ENCODE peak calls at places on chromosomes 1 and 21, in nine cellular contexts. W is foreskin fibroblast, B is mammary epithelial cell, Y is neural crest cell, A is bronchial epithelial cell, S is tibial artery, C is endothelial cell, Q is AG09309, O is kidney epithelial cell. Z is an unnamed sample.

GRCh38 chr21:30831194-30831765 is 1.7 kb upstream of the KRTAP7-1 start:
- DNase-seq in W (no peak), B (peak), Y (peak), A (peak), S (no peak), C (peak), Q (no peak), O (no peak), Z (no peak)

GRCh38 chr1:199079994-199080393 is 441.2 kb downstream of the PTPRC start:
- DNase-seq in W (no peak), B (no peak), Y (no peak), A (no peak), S (no peak), C (no peak), Q (no peak), O (no peak), Z (no peak)

GRCh38 chr1:40312238-40313205 is 4.6 kb downstream of the COL9A2 start:
- DNase-seq in W (no peak), B (no peak), Y (no peak), A (peak), S (no peak), C (no peak), Q (no peak), O (no peak), Z (no peak)

GRCh38 chr1:70916028-70916427 is 131.6 kb downstream of the PTGER3 start:
- DNase-seq in W (no peak), B (no peak), Y (no peak), A (no peak), S (no peak), C (no peak), Q (no peak), O (no peak), Z (no peak)

GRCh38 chr1:32111789-32112188 is 3.9 kb downstream of the KPNA6 start:
- DNase-seq in W (no peak), B (no peak), Y (no peak), A (no peak), S (no peak), C (no peak), Q (no peak), O (no peak), Z (no peak)

GRCh38 chr21:32338209-32338921 is 39.7 kb downstream of the MRAP start:
- DNase-seq in W (no peak), B (no peak), Y (no peak), A (no peak), S (no peak), C (no peak), Q (no peak), O (no peak), Z (no peak)

GRCh38 chr1:5836776-5837440 is 155.3 kb downstream of the NPHP4 start:
- DNase-seq in W (no peak), B (no peak), Y (no peak), A (no peak), S (no peak), C (no peak), Q (no peak), O (no peak), Z (no peak)

GRCh38 chr1:188669715-188670114 is 1807.9 kb downstream of the BRINP3 start:
- DNase-seq in W (peak), B (peak), Y (no peak), A (peak), S (no peak), C (no peak), Q (no peak), O (no peak), Z (no peak)

GRCh38 chr1:19209439-19209989 is 552 bp downstream of the UBR4 start:
- DNase-seq in W (peak), B (peak), Y (no peak), A (peak), S (peak), C (no peak), Q (no peak), O (no peak), Z (no peak)

DNA sequence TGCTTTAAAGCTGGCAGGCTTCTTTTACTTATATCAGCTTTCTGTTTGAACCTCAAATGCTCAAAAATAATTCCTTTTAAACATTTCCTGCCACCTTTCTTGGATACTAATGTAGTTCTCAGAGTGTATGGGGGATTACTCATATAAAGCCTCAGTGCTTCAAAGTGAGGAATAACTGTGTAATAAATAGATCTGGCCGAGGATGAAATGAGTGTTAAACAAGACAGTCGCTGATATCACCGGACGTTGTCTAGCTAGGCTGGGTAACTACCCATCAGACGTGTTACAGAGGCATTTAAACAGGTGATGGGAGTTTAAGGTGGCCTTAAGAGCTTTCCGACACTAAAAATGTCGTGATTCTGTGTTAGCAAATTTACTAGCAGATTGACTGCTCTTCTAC is 53.1 kb downstream of the VANGL2 start:
- DNase-seq in W (no peak), B (no peak), Y (no peak), A (no peak), S (no peak), C (no peak), Q (no peak), O (no peak), Z (no peak)
- TF ChIP-seq CTCF in W (no peak), B (no peak), Y (no peak), A (no peak), S (no peak), C (no peak), Q (no peak), O (no peak), Z (no peak)

GRCh38 chr21:41774467-41775151 is 7.8 kb upstream of the RIPK4 start:
- DNase-seq in W (no peak), B (no peak), Y (no peak), A (no peak), S (no peak), C (no peak), Q (no peak), O (no peak), Z (no peak)

GRCh38 chr21:41771625-41771945 is 4.7 kb upstream of the RIPK4 start:
- DNase-seq in W (no peak), B (no peak), Y (no peak), A (no peak), S (no peak), C (no peak), Q (no peak), O (no peak), Z (no peak)

GRCh38 chr21:41769933-41770332 is 3.1 kb upstream of the RIPK4 start:
- DNase-seq in W (no peak), B (no peak), Y (no peak), A (no peak), S (no peak), C (no peak), Q (no peak), O (no peak), Z (no peak)

GRCh38 chr21:41770901-41771624 is 4.2 kb upstream of the RIPK4 start:
- DNase-seq in W (no peak), B (no peak), Y (no peak), A (no peak), S (no peak), C (no peak), Q (no peak), O (no peak), Z (no peak)

DNA sequence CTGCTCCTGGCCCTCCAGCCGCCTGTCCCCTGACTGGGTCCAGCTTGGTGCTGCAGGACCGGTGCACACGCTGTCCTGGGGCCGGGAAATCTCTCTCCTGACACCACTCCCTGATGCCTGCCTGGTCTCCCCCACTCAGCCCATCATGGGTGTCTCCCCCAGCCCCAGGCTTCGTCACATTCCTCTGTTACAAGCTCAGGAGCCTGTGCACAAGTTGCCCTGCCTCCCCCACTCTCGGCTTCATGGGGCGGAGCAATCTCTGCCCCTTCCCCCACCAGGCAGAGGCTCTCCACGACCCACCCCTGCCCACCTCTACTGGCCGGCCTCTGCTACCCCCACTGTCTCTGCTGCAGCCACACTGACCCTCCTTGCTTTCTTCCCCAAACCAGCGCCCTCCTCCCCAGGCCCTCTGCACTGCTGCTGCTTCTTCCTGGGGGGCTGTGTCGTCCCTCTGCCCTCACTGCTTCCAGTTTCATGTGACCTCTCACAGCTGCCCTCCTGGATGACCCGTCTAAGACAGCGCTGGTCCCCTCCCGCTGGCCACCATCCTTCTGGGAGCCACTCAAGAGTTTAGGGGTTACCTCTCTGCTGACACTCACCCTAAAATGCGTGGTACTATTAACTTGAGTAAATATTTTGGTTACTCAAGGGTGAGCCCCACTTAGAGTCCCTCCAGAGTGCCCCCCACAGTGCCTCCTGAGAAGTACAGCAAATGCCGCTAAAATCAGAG is 5.7 kb upstream of the RIPK4 start:
- DNase-seq in W (no peak), B (no peak), Y (no peak), A (no peak), S (no peak), C (no peak), Q (no peak), O (no peak), Z (no peak)
- TF ChIP-seq CTCF in W (no peak), B (no peak), Y (no peak), A (no peak), S (no peak), C (no peak), Q (no peak), O (no peak), Z (no peak)

DNA sequence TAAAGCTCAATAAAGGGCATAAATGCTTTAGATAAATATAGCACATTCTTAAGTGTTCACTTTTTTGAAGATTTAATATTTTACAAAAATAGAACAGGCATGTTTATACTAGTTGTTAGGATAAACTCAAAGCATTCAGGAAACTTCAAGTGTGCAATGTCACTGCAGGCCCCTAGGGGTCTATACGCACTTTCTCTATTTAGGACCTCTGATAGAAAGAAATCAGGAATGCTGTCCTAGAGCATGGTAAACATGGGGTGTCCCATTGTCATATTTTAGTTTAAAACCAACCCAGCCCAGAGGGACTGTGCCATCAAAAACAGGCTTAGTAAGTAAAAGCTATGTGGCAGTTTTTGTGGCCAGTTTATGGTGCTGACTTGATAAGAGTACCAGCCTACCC is 102.2 kb downstream of the BARHL2 start:
- DNase-seq in W (no peak), B (no peak), Y (no peak), A (no peak), S (no peak), C (no peak), Q (no peak), O (no peak), Z (no peak)
- TF ChIP-seq CTCF in W (no peak), B (peak), Y (peak), A (peak), S (peak), C (peak), Q (peak), O (peak), Z (peak)

GRCh38 chr21:41584603-41585176 is 76.7 kb upstream of the TMPRSS2 start:
- DNase-seq in W (no peak), B (no peak), Y (no peak), A (no peak), S (no peak), C (no peak), Q (no peak), O (no peak), Z (no peak)

GRCh38 chr21:41593051-41593783 is 85.3 kb upstream of the TMPRSS2 start:
- DNase-seq in W (no peak), B (no peak), Y (no peak), A (no peak), S (no peak), C (no peak), Q (no peak), O (no peak), Z (no peak)

GRCh38 chr21:41589620-41590175 is 81.7 kb upstream of the TMPRSS2 start:
- DNase-seq in W (no peak), B (no peak), Y (no peak), A (no peak), S (no peak), C (no peak), Q (no peak), O (no peak), Z (no peak)

GRCh38 chr21:41585199-41585994 is 77.4 kb upstream of the TMPRSS2 start:
- DNase-seq in W (no peak), B (no peak), Y (no peak), A (no peak), S (no peak), C (no peak), Q (no peak), O (no peak), Z (no peak)

GRCh38 chr21:41589131-41589530 is 81.2 kb upstream of the TMPRSS2 start:
- DNase-seq in W (no peak), B (no peak), Y (no peak), A (no peak), S (no peak), C (no peak), Q (no peak), O (no peak), Z (no peak)
- TF ChIP-seq CTCF in W (no peak), B (no peak), Y (no peak), A (no peak), S (no peak), C (no peak), Q (no peak), O (no peak), Z (no peak)

GRCh38 chr21:17726047-17726446 is 93.1 kb downstream of the C21orf91 start:
- DNase-seq in W (no peak), B (no peak), Y (no peak), A (peak), S (no peak), C (no peak), Q (no peak), O (no peak), Z (no peak)
- TF ChIP-seq CTCF in W (peak), B (peak), Y (peak), A (peak), S (no peak), C (no peak), Q (peak), O (peak), Z (peak)

GRCh38 chr1:206738370-206739366 is 31.9 kb upstream of the IL19 start:
- DNase-seq in W (peak), B (peak), Y (no peak), A (peak), S (no peak), C (no peak), Q (no peak), O (no peak), Z (no peak)
- TF ChIP-seq CTCF in W (peak), B (peak), Y (peak), A (peak), S (no peak), C (peak), Q (peak), O (peak), Z (peak)

GRCh38 chr1:183609313-183609712 is 19.1 kb upstream of the NCF2 start:
- DNase-seq in W (peak), B (peak), Y (no peak), A (peak), S (peak), C (no peak), Q (peak), O (no peak), Z (no peak)
- TF ChIP-seq CTCF in W (peak), B (peak), Y (peak), A (peak), S (peak), C (no peak), Q (peak), O (peak), Z (peak)

GRCh38 chr1:2499260-2499659 is 23.2 kb downstream of the PLCH2 start:
- DNase-seq in W (no peak), B (no peak), Y (no peak), A (no peak), S (no peak), C (no peak), Q (no peak), O (no peak), Z (no peak)
- TF ChIP-seq CTCF in W (no peak), B (no peak), Y (no peak), A (no peak), S (no peak), C (no peak), Q (no peak), O (no peak), Z (no peak)

GRCh38 chr1:209590405-209590804 is 6.9 kb downstream of the CAMK1G start:
- DNase-seq in W (peak), B (no peak), Y (no peak), A (no peak), S (no peak), C (peak), Q (no peak), O (no peak), Z (no peak)
- TF ChIP-seq CTCF in W (peak), B (peak), Y (peak), A (peak), S (no peak), C (no peak), Q (peak), O (peak), Z (peak)

GRCh38 chr1:220879509-220880366 is 495 bp downstream of the HLX start:
- DNase-seq in W (no peak), B (peak), Y (no peak), A (no peak), S (no peak), C (peak), Q (no peak), O (no peak), Z (no peak)
- TF ChIP-seq CTCF in W (peak), B (no peak), Y (no peak), A (no peak), S (no peak), C (no peak), Q (no peak), O (peak), Z (peak)